ENCODE peak calls at places on chromosomes 5 and 9, in five cellular contexts. V is A549, F is tibial nerve, R is HFF-Myc, T is Panc1. B is an unnamed sample.

GRCh38 chr5:1293997-1294838 is 650 bp downstream of the TERT start:
- DNase-seq in V (no peak), F (no peak), R (no peak), T (no peak), B (no peak)

GRCh38 chr5:5314626-5315025 is 107.9 kb upstream of the ICE1 start:
- DNase-seq in V (no peak), F (no peak), R (no peak), T (no peak), B (no peak)

GRCh38 chr5:43555895-43556606 is 826 bp downstream of the PAIP1 start:
- DNase-seq in V (peak), F (peak), R (no peak), T (peak), B (no peak)

GRCh38 chr5:118095100-118095499 is 893.2 kb downstream of the DTWD2 start:
- DNase-seq in V (no peak), F (no peak), R (no peak), T (no peak), B (peak)

GRCh38 chr5:110865400-110866094 is 126.7 kb downstream of the SLC25A46 start:
- DNase-seq in V (peak), F (no peak), R (peak), T (peak), B (no peak)

GRCh38 chr5:111143910-111144309 is 51.8 kb downstream of the WDR36 start:
- DNase-seq in V (no peak), F (peak), R (no peak), T (no peak), B (no peak)

GRCh38 chr9:114000671-114001409 is 77.3 kb downstream of the AMBP start:
- DNase-seq in V (no peak), F (no peak), R (no peak), T (no peak), B (no peak)

GRCh38 chr9:129006328-129007034 is 21.6 kb downstream of the SH3GLB2 start:
- DNase-seq in V (peak), F (peak), R (peak), T (no peak), B (no peak)

GRCh38 chr9:18189876-18190670 is 283.9 kb upstream of the ADAMTSL1 start:
- DNase-seq in V (no peak), F (no peak), R (no peak), T (no peak), B (no peak)

GRCh38 chr5:143629871-143630658 is 181.9 kb upstream of the HMHB1 start:
- DNase-seq in V (no peak), F (no peak), R (no peak), T (peak), B (peak)

GRCh38 chr5:157665467-157666085 is 5.8 kb upstream of the C5orf52 start:
- DNase-seq in V (peak), F (no peak), R (no peak), T (no peak), B (peak)

GRCh38 chr5:151072234-151073025 is 8.4 kb downstream of the TNIP1 start:
- DNase-seq in V (peak), F (no peak), R (no peak), T (no peak), B (peak)

GRCh38 chr5:133664422-133664821 is 52.1 kb upstream of the FSTL4 start:
- DNase-seq in V (peak), F (no peak), R (no peak), T (peak), B (peak)

GRCh38 chr5:149990518-149991376 is 9.7 kb downstream of the TIGD6 start:
- DNase-seq in V (peak), F (peak), R (peak), T (peak), B (peak)

GRCh38 chr9:115461284-115461683 is 343.3 kb upstream of the TNC start:
- DNase-seq in V (no peak), F (no peak), R (no peak), T (no peak), B (no peak)

GRCh38 chr5:37496902-37497445 is 117.9 kb downstream of the WDR70 start:
- DNase-seq in V (no peak), F (no peak), R (no peak), T (no peak), B (no peak)

GRCh38 chr9:76166436-76166959 is 227.7 kb downstream of the RFK start:
- DNase-seq in V (no peak), F (no peak), R (no peak), T (no peak), B (no peak)

GRCh38 chr5:124806026-124806856 is 59.8 kb upstream of the ZNF608 start:
- DNase-seq in V (no peak), F (peak), R (peak), T (no peak), B (peak)

GRCh38 chr5:173633304-173633703 is 16.9 kb upstream of the BOD1 start:
- DNase-seq in V (no peak), F (no peak), R (no peak), T (no peak), B (no peak)

GRCh38 chr5:134600600-134600999 is 32.0 kb downstream of the SAR1B start:
- DNase-seq in V (no peak), F (no peak), R (no peak), T (no peak), B (no peak)

GRCh38 chr5:52856564-52856963 is 68.8 kb downstream of the ITGA1 start:
- DNase-seq in V (no peak), F (no peak), R (no peak), T (no peak), B (peak)

GRCh38 chr5:60494635-60495034 is 205.3 kb downstream of the DEPDC1B start:
- DNase-seq in V (no peak), F (no peak), R (no peak), T (no peak), B (no peak)

GRCh38 chr9:75239176-75239575 is 150.9 kb downstream of the OSTF1 start:
- DNase-seq in V (no peak), F (no peak), R (peak), T (no peak), B (no peak)

GRCh38 chr5:145629047-145629446 is 206.1 kb downstream of the PRELID2 start:
- DNase-seq in V (no peak), F (no peak), R (no peak), T (no peak), B (no peak)

GRCh38 chr9:126151671-126152050 is 175.0 kb upstream of the MVB12B start:
- DNase-seq in V (no peak), F (no peak), R (no peak), T (no peak), B (no peak)

GRCh38 chr5:34483442-34484033 is 172.6 kb upstream of the RAI14 start:
- DNase-seq in V (no peak), F (no peak), R (no peak), T (no peak), B (no peak)

GRCh38 chr5:96628406-96628805 is 33.8 kb upstream of the CAST start:
- DNase-seq in V (no peak), F (no peak), R (no peak), T (no peak), B (no peak)

GRCh38 chr5:144549580-144549979 is 378.9 kb downstream of the KCTD16 start:
- DNase-seq in V (no peak), F (peak), R (no peak), T (no peak), B (no peak)

GRCh38 chr9:86186696-86187095 is 72.8 kb downstream of the C9orf153 start:
- DNase-seq in V (no peak), F (no peak), R (no peak), T (no peak), B (no peak)

GRCh38 chr9:86183225-86183808 is 76.1 kb downstream of the C9orf153 start:
- DNase-seq in V (no peak), F (no peak), R (no peak), T (no peak), B (no peak)

GRCh38 chr9:86185872-86186271 is 73.6 kb downstream of the C9orf153 start:
- DNase-seq in V (no peak), F (no peak), R (no peak), T (no peak), B (no peak)

GRCh38 chr9:86184125-86184524 is 75.3 kb downstream of the C9orf153 start:
- DNase-seq in V (no peak), F (no peak), R (no peak), T (no peak), B (no peak)

DNA sequence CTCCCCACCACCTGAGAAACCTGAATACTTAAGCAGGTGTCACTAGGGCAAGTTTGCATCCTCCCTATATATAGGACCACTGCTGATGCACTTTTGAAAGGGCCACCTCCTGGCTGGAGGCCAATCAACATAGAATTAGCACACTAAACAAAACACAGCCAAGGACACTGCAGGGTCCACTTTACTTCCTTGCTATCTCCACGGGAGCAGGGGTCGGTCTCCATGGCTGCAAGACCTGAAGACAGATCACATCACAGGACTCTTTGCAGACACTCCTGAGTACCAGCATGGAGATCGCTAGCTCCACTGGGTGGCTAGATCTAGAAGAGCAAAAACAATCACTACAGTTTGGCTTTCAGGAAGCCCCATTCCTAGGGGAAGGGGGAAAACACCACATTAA is 72.3 kb downstream of the C9orf153 start:
- DNase-seq in V (no peak), F (no peak), R (no peak), T (no peak), B (no peak)
- TF ChIP-seq CTCF in V (no peak), F (no peak), R (no peak), T (no peak), B (no peak)

DNA sequence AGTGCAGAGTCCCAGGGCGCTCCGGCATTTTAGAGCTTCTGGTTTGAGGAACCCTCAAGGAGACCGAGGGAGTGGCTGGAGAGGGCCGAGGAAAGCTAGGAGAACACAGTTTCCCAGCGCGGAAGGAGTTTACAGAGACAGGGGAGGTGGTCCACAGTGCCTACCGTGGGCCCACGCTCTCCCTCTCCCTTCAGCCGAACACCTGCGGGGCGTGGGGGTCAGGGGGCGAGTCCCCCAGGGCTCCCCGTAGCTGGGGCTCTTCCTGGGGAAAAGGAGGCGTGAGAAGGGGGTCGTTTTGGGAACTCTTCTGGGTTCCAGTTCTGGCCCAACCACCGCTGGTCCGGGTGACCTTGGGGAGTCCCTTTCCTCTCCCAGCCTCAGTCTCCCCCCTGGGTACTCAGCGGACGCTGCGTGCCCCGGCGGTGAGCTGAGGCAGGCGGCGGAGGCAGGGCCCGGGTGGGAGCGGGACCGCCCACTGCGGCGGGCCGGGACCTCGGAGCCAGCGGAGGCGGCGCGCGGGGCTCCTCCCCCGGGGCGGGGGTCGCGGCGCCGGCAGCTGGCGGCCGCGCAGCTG is 368 bp upstream of the FRMPD1 start:
- DNase-seq in V (no peak), F (no peak), R (no peak), T (no peak), B (no peak)
- H3K4me3 ChIP-seq in V (peak), F (no peak), R (no peak), T (peak), B (peak)

GRCh38 chr9:86893811-86894490 is 53.4 kb downstream of the GAS1 start:
- DNase-seq in V (no peak), F (no peak), R (no peak), T (no peak), B (no peak)
- TF ChIP-seq CTCF in V (no peak), F (no peak), R (no peak), T (no peak), B (no peak)

DNA sequence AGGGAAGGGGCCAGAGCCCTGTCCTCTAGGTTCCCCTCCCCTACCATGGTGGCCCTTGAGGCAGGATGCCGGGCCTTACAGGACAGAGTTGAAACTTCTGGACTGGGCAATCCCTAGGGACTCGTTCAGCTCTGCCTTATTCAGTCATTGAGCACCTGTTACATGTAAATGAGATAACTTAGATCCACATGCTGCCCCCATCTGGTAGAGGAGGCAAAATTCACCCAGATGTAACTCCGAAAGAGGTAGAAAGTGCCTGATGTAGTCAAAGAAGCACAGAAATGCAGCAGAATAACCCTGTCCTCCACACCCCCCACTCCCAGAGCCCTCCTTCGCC is 1.5 kb downstream of the GGTA1 start:
- DNase-seq in V (peak), F (no peak), R (peak), T (peak), B (peak)
- H3K4me3 ChIP-seq in V (peak), F (peak), R (no peak), T (peak), B (peak)

DNA sequence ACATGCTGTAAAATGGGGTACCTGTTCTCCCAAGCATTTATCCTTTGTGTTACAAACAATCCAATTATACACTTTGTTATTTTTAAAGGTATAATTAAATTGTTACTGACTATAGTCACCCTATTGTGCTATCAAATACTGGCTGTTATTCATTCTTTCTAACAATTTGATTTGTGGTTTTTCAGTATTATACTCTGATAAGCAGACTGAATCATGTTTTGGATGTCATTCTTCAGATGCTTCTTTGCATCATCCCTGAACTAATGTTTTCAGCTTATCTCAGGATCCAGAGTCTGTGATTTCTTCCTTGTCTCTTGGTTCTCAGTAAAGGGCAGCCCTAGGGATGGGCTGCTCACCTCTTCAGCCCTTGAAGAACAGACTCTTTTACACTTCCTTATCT is 177.8 kb upstream of the SGCD start:
- DNase-seq in V (no peak), F (no peak), R (no peak), T (no peak), B (no peak)
- TF ChIP-seq CTCF in V (no peak), F (no peak), R (no peak), T (no peak), B (no peak)

GRCh38 chr9:91098203-91098602 is 263.5 kb downstream of the AUH start:
- DNase-seq in V (no peak), F (no peak), R (no peak), T (no peak), B (no peak)

GRCh38 chr9:91102269-91102668 is 259.4 kb downstream of the AUH start:
- DNase-seq in V (no peak), F (no peak), R (no peak), T (no peak), B (no peak)

GRCh38 chr9:91100878-91101450 is 260.8 kb downstream of the AUH start:
- DNase-seq in V (no peak), F (peak), R (no peak), T (no peak), B (no peak)

GRCh38 chr9:91099471-91099870 is 262.2 kb downstream of the AUH start:
- DNase-seq in V (no peak), F (no peak), R (no peak), T (no peak), B (no peak)

DNA sequence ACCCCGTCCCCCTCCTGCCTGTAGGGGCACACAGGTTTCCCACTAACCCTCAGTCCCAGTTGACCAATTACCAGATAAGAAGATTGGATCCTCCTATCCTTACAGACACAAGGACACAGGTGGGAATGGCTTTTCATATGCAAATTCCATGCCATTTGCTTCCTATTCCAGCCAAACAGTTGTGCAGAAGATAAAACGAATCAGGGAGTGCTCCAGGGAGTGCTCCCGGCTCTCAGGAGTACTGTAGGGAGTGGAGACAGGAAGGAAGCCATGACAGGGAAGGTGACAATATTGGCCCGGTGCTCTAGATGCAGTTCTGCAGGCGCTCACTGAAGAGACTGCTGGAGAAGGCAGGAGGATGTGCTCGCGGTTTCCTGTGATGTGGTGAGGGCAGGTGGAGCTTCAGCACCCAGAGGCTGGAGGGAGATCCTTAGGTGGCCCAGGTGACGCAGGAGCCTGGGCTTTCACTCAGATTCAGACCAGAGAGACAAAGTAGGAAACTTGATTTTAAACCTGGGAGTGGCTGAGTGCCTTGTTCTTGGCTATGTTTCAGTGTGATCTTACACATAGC is 260.0 kb downstream of the AUH start:
- DNase-seq in V (no peak), F (no peak), R (no peak), T (no peak), B (no peak)
- H3K4me3 ChIP-seq in V (no peak), F (no peak), R (no peak), T (no peak), B (no peak)

GRCh38 chr9:35489313-35490154 is at the start of gene RUSC2:
- DNase-seq in V (peak), F (peak), R (peak), T (peak), B (peak)
- TF ChIP-seq CTCF in V (peak), F (peak), R (peak), T (peak), B (peak)

GRCh38 chr5:172417130-172417802 is 37.1 kb downstream of the SH3PXD2B start:
- DNase-seq in V (no peak), F (no peak), R (no peak), T (no peak), B (no peak)

GRCh38 chr5:172420215-172420934 is 34.0 kb downstream of the SH3PXD2B start:
- DNase-seq in V (peak), F (peak), R (no peak), T (no peak), B (no peak)

GRCh38 chr5:172417983-172418630 is 36.2 kb downstream of the SH3PXD2B start:
- DNase-seq in V (no peak), F (peak), R (no peak), T (no peak), B (peak)

GRCh38 chr5:172421020-172421419 is 33.3 kb downstream of the SH3PXD2B start:
- DNase-seq in V (no peak), F (no peak), R (no peak), T (no peak), B (no peak)

GRCh38 chr5:172418847-172419810 is 35.2 kb downstream of the SH3PXD2B start:
- DNase-seq in V (no peak), F (peak), R (no peak), T (no peak), B (no peak)
- H3K4me3 ChIP-seq in V (no peak), F (no peak), R (no peak), T (no peak), B (no peak)

DNA sequence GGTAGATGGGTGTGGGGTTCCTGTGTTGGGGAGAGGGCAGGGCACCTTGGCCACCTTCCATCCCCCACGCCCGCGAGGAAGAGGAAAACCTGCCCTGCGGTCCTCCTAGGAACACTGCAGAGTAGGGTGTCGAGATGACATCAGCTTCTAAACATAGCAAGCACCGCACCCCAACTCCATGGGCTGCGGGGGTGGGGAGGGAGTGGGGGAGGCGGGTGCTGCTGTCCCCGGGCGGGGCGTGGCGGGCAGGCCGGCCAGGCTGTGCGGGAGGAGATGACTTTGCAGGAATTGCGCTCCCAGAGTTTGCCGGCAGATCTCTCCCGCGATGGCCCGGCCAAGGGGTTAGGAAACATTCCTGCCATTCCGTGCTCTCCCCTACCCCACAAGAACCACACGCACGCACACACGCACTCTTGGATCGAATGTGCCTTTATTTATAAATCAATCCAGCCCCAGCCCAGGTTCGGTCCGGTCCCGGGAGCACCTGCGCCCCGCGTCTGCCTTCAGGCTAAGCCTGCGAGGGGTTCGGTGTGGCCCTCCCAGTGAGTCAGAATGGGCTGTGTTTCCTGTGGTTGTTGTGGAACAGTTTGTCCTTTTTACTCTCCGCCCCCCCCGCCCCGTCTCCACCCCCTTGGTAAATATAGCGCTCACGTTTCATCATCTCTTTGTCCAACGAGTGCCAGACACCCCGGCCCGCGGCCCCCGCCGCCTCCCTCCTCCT is 5.2 kb upstream of the KLF9 start:
- DNase-seq in V (peak), F (peak), R (peak), T (peak), B (peak)
- TF ChIP-seq CTCF in V (no peak), F (peak), R (no peak), T (no peak), B (peak)

DNA sequence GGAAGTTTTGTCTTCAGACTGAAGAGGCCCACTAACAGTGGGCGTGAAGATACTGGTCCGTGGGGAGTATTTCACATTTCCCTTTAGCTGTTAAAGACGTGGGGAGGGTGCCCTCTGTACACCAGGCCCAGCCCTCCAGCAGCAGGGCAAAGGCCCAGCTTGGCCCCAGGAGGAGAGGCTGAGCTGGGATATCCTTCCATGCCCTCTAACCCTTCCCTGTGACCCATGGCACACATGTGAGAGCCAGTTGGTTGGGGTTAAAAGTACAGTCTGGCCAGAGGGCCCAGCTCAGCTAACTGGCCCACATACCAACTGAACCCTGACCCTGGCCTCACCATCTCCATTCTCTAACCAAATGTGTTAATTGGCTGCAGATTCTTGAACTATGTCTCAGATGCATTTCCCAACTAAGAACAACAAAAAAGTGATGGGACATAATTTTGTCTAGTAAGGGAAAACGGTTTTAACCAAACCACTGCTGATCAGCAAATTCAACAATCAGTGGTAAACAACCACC is 74.4 kb downstream of the LHFPL2 start:
- DNase-seq in V (no peak), F (no peak), R (no peak), T (no peak), B (no peak)
- H3K4me3 ChIP-seq in V (no peak), F (no peak), R (no peak), T (no peak), B (no peak)

B was measured in kidney epithelial cell.